ENCODE peak calls at places on chromosomes 11 and 22, in ten cellular contexts. One of them, this sample, is unnamed.

GRCh38 chr11:17770048-17770652 is 35.6 kb downstream of the KCNC1 start:
- DNase-seq in transverse colon: peak
- DNase-seq in body of pancreas: peak
- DNase-seq in kidney: peak
- DNase-seq in heart left ventricle: no peak
- DNase-seq in left ventricle myocardium inferior: no peak
- DNase-seq in GM10248: no peak
- DNase-seq in foreskin keratinocyte: no peak
- DNase-seq in WTC11: peak
- DNase-seq in adrenal gland: peak
- DNase-seq in this sample: no peak

GRCh38 chr11:10567466-10567865 is 999 bp downstream of the LYVE1 start:
- DNase-seq in transverse colon: no peak
- DNase-seq in body of pancreas: no peak
- DNase-seq in kidney: no peak
- DNase-seq in heart left ventricle: no peak
- DNase-seq in left ventricle myocardium inferior: no peak
- DNase-seq in GM10248: no peak
- DNase-seq in foreskin keratinocyte: no peak
- DNase-seq in WTC11: no peak
- DNase-seq in adrenal gland: no peak
- DNase-seq in this sample: no peak

GRCh38 chr11:34234086-34234740 is 123.6 kb downstream of the ABTB2 start:
- DNase-seq in transverse colon: peak
- DNase-seq in body of pancreas: peak
- DNase-seq in kidney: peak
- DNase-seq in heart left ventricle: no peak
- DNase-seq in left ventricle myocardium inferior: no peak
- DNase-seq in GM10248: peak
- DNase-seq in foreskin keratinocyte: peak
- DNase-seq in WTC11: peak
- DNase-seq in adrenal gland: no peak
- DNase-seq in this sample: no peak

GRCh38 chr11:90344546-90344945 is 121.7 kb upstream of the CHORDC1 start:
- DNase-seq in transverse colon: no peak
- DNase-seq in body of pancreas: no peak
- DNase-seq in kidney: no peak
- DNase-seq in heart left ventricle: no peak
- DNase-seq in left ventricle myocardium inferior: no peak
- DNase-seq in GM10248: no peak
- DNase-seq in foreskin keratinocyte: no peak
- DNase-seq in WTC11: no peak
- DNase-seq in adrenal gland: no peak
- DNase-seq in this sample: no peak

GRCh38 chr22:39514373-39514973 is 5.9 kb upstream of the ATF4 start:
- DNase-seq in transverse colon: peak
- DNase-seq in body of pancreas: peak
- DNase-seq in kidney: peak
- DNase-seq in heart left ventricle: no peak
- DNase-seq in left ventricle myocardium inferior: peak
- DNase-seq in GM10248: no peak
- DNase-seq in foreskin keratinocyte: no peak
- DNase-seq in WTC11: peak
- DNase-seq in adrenal gland: peak
- DNase-seq in this sample: no peak

GRCh38 chr11:2180347-2180746 is 8.7 kb upstream of the TH start:
- DNase-seq in transverse colon: no peak
- DNase-seq in body of pancreas: no peak
- DNase-seq in kidney: no peak
- DNase-seq in heart left ventricle: no peak
- DNase-seq in left ventricle myocardium inferior: no peak
- DNase-seq in GM10248: no peak
- DNase-seq in foreskin keratinocyte: no peak
- DNase-seq in WTC11: no peak
- DNase-seq in adrenal gland: no peak
- DNase-seq in this sample: no peak

GRCh38 chr22:17781319-17782031 is 7.2 kb upstream of the BID start:
- DNase-seq in transverse colon: no peak
- DNase-seq in body of pancreas: no peak
- DNase-seq in kidney: peak
- DNase-seq in heart left ventricle: no peak
- DNase-seq in left ventricle myocardium inferior: no peak
- DNase-seq in GM10248: peak
- DNase-seq in foreskin keratinocyte: peak
- DNase-seq in WTC11: no peak
- DNase-seq in adrenal gland: peak
- DNase-seq in this sample: no peak

GRCh38 chr11:34209809-34210208 is 104.4 kb downstream of the NAT10 start:
- DNase-seq in transverse colon: no peak
- DNase-seq in body of pancreas: no peak
- DNase-seq in kidney: no peak
- DNase-seq in heart left ventricle: no peak
- DNase-seq in left ventricle myocardium inferior: no peak
- DNase-seq in GM10248: no peak
- DNase-seq in foreskin keratinocyte: no peak
- DNase-seq in WTC11: peak
- DNase-seq in adrenal gland: no peak
- DNase-seq in this sample: no peak

GRCh38 chr11:105838668-105839403 is 183.2 kb downstream of the MSANTD4 start:
- DNase-seq in transverse colon: no peak
- DNase-seq in body of pancreas: no peak
- DNase-seq in kidney: no peak
- DNase-seq in heart left ventricle: no peak
- DNase-seq in left ventricle myocardium inferior: no peak
- DNase-seq in GM10248: no peak
- DNase-seq in foreskin keratinocyte: peak
- DNase-seq in WTC11: no peak
- DNase-seq in adrenal gland: no peak
- DNase-seq in this sample: no peak

DNA sequence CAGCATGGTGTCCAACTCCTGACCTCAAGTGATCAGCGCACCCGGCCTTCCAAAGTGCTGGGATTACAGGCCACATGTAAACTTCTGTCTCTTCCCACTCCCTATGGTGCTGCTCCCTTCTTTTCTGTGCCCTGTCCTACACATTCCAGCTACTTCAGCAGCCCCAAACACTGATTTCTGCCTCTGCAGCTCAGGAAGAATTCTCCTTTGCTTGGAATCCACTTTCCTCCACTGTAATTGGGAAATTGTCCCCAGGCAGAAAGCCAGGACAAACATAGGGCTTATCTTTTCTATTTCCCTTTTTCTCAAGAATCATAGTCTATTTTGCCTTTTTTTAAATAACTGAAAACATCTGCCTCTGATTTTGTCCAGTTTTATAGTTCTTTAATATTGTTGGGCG is 21.3 kb upstream of the DRG1 start:
- DNase-seq in transverse colon: no peak
- DNase-seq in body of pancreas: no peak
- DNase-seq in kidney: no peak
- DNase-seq in heart left ventricle: peak
- DNase-seq in left ventricle myocardium inferior: no peak
- DNase-seq in GM10248: no peak
- DNase-seq in foreskin keratinocyte: no peak
- DNase-seq in WTC11: no peak
- DNase-seq in adrenal gland: peak
- DNase-seq in this sample: no peak
- TF ChIP-seq CTCF in transverse colon: no peak
- TF ChIP-seq CTCF in body of pancreas: no peak
- TF ChIP-seq CTCF in kidney: no peak
- TF ChIP-seq CTCF in heart left ventricle: no peak
- TF ChIP-seq CTCF in left ventricle myocardium inferior: no peak
- TF ChIP-seq CTCF in GM10248: no peak
- TF ChIP-seq CTCF in foreskin keratinocyte: no peak
- TF ChIP-seq CTCF in WTC11: no peak
- TF ChIP-seq CTCF in adrenal gland: no peak
- TF ChIP-seq CTCF in this sample: no peak

DNA sequence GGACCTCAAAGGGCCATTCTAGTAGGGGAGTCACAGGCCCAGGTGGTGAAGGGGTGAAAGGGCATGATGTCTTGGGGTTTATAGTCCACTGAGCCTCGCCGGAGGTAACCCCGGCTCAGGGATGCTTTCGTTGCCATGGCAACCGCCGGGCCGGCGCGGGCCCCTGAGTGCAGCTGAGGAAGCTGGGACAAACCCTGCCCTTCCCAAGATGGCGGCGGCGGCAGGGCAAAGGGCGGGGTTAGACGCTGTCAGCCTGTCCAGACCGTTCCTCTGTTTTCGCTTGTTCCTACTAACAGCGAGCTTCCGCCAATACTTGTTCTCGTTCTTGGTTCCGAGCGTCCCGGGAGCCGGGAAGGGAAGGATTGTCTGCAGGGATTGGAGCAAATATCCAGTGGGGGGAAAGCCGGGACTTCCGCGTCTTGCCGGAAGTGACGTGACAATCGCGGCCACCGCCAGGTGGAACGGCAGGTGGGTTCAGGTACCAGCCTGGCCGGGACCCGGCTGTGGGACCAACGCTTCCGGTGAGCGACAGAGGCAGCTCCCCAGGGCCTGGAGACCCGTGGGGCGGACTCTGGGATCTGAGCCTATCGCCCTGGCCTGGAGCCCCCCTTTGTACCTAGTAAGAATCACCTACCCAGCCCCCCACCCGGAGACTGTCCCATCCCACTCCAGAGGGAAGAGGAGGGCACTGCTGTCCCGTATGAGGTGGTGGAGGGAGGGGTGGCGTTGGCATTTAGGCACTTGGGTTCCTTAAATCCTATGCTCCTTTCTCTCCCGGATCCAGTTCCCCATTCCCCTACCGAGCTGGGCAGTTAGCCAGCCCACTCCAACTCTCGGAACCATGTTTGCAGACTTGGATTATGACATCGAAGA is at the start of gene PICK1:
- DNase-seq in transverse colon: peak
- DNase-seq in body of pancreas: peak
- DNase-seq in kidney: peak
- DNase-seq in heart left ventricle: peak
- DNase-seq in left ventricle myocardium inferior: peak
- DNase-seq in GM10248: peak
- DNase-seq in foreskin keratinocyte: peak
- DNase-seq in WTC11: peak
- DNase-seq in adrenal gland: peak
- DNase-seq in this sample: peak
- TF ChIP-seq CTCF in transverse colon: peak
- TF ChIP-seq CTCF in body of pancreas: peak
- TF ChIP-seq CTCF in kidney: no peak
- TF ChIP-seq CTCF in heart left ventricle: no peak
- TF ChIP-seq CTCF in left ventricle myocardium inferior: no peak
- TF ChIP-seq CTCF in GM10248: no peak
- TF ChIP-seq CTCF in foreskin keratinocyte: peak
- TF ChIP-seq CTCF in WTC11: no peak
- TF ChIP-seq CTCF in adrenal gland: peak
- TF ChIP-seq CTCF in this sample: no peak

GRCh38 chr11:119479685-119480275 is 56.8 kb upstream of the THY1 start:
- DNase-seq in transverse colon: no peak
- DNase-seq in body of pancreas: no peak
- DNase-seq in kidney: peak
- DNase-seq in heart left ventricle: no peak
- DNase-seq in left ventricle myocardium inferior: no peak
- DNase-seq in GM10248: no peak
- DNase-seq in foreskin keratinocyte: no peak
- DNase-seq in WTC11: peak
- DNase-seq in adrenal gland: peak
- DNase-seq in this sample: peak
- TF ChIP-seq CTCF in transverse colon: peak
- TF ChIP-seq CTCF in body of pancreas: no peak
- TF ChIP-seq CTCF in kidney: peak
- TF ChIP-seq CTCF in heart left ventricle: no peak
- TF ChIP-seq CTCF in left ventricle myocardium inferior: peak
- TF ChIP-seq CTCF in GM10248: peak
- TF ChIP-seq CTCF in foreskin keratinocyte: peak
- TF ChIP-seq CTCF in WTC11: peak
- TF ChIP-seq CTCF in adrenal gland: no peak
- TF ChIP-seq CTCF in this sample: peak

GRCh38 chr22:38304526-38304925 is 12.7 kb downstream of the CSNK1E start:
- DNase-seq in transverse colon: no peak
- DNase-seq in body of pancreas: no peak
- DNase-seq in kidney: no peak
- DNase-seq in heart left ventricle: peak
- DNase-seq in left ventricle myocardium inferior: peak
- DNase-seq in GM10248: no peak
- DNase-seq in foreskin keratinocyte: no peak
- DNase-seq in WTC11: no peak
- DNase-seq in adrenal gland: peak
- DNase-seq in this sample: no peak

GRCh38 chr22:38308791-38309498 is 8.3 kb downstream of the CSNK1E start:
- DNase-seq in transverse colon: no peak
- DNase-seq in body of pancreas: no peak
- DNase-seq in kidney: no peak
- DNase-seq in heart left ventricle: no peak
- DNase-seq in left ventricle myocardium inferior: no peak
- DNase-seq in GM10248: no peak
- DNase-seq in foreskin keratinocyte: no peak
- DNase-seq in WTC11: no peak
- DNase-seq in adrenal gland: no peak
- DNase-seq in this sample: no peak

GRCh38 chr22:38302906-38303305 is 14.3 kb downstream of the CSNK1E start:
- DNase-seq in transverse colon: no peak
- DNase-seq in body of pancreas: no peak
- DNase-seq in kidney: no peak
- DNase-seq in heart left ventricle: no peak
- DNase-seq in left ventricle myocardium inferior: no peak
- DNase-seq in GM10248: no peak
- DNase-seq in foreskin keratinocyte: no peak
- DNase-seq in WTC11: no peak
- DNase-seq in adrenal gland: no peak
- DNase-seq in this sample: no peak

GRCh38 chr22:38303974-38304373 is 13.3 kb downstream of the CSNK1E start:
- DNase-seq in transverse colon: no peak
- DNase-seq in body of pancreas: no peak
- DNase-seq in kidney: no peak
- DNase-seq in heart left ventricle: no peak
- DNase-seq in left ventricle myocardium inferior: no peak
- DNase-seq in GM10248: no peak
- DNase-seq in foreskin keratinocyte: no peak
- DNase-seq in WTC11: no peak
- DNase-seq in adrenal gland: no peak
- DNase-seq in this sample: no peak

DNA sequence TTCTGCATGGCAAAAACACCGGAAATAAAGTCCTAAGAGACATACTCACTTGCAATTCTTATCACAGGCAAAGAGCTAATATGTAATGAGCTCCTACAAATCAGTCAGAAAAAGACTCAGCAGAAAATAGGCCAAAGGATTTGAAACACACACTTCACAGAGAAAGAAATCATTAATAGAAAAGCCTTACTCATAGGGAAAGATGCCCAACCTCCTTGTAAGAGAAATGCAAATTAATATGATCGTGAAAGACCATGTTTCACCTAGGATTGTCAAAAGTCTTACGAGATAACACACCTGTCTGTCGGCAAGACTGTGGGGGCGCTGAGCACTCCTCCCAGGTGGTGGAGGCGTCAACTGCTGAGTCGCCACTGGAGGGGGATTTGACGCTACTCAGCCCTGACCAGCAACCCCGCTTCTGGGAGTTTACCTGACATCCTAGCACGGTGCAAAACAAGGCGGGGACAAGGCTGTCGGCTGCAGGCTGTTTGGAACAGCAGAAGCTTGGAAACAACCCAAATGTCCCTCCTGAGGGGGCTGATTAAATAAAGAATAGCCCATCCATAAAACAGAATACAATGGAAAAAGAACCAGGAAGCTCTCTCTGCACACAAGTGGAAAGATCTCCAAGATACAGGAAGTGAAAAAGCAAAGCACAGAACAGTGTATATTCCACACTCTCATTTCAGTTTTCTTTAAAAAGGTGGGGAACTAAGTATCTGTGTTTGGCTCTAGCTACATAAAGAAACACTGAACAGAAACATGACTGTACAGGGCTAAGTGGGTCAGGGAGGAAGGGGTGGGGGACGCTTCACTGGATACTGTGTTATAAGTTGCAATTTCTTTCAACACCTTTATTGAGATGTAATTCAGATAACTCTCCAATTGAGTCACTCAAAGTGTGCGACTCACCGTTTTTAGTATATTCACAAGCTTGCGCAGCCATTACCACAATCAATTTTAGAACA is 11.5 kb downstream of the CSNK1E start:
- DNase-seq in transverse colon: peak
- DNase-seq in body of pancreas: no peak
- DNase-seq in kidney: no peak
- DNase-seq in heart left ventricle: no peak
- DNase-seq in left ventricle myocardium inferior: no peak
- DNase-seq in GM10248: peak
- DNase-seq in foreskin keratinocyte: no peak
- DNase-seq in WTC11: peak
- DNase-seq in adrenal gland: no peak
- DNase-seq in this sample: no peak
- TF ChIP-seq CTCF in transverse colon: no peak
- TF ChIP-seq CTCF in body of pancreas: peak
- TF ChIP-seq CTCF in kidney: no peak
- TF ChIP-seq CTCF in heart left ventricle: no peak
- TF ChIP-seq CTCF in left ventricle myocardium inferior: no peak
- TF ChIP-seq CTCF in GM10248: no peak
- TF ChIP-seq CTCF in foreskin keratinocyte: peak
- TF ChIP-seq CTCF in WTC11: no peak
- TF ChIP-seq CTCF in adrenal gland: no peak
- TF ChIP-seq CTCF in this sample: no peak

This sample was measured in type B pancreatic cell.